ENCODE peak calls at places on chromosome 13, in nine cellular contexts. P, K, S, E, Y, R, Q, U and X are unnamed samples.

GRCh38 chr13:111219306-111219705 is 101.1 kb upstream of the TEX29 start:
- DNase-seq in P (peak), K (no peak), S (no peak), E (peak), Y (no peak), R (no peak), Q (peak), U (no peak), X (no peak)

GRCh38 chr13:109273326-109273751 is 513.0 kb downstream of the IRS2 start:
- DNase-seq in P (no peak), K (no peak), S (no peak), E (no peak), Y (no peak), R (no peak), Q (peak), U (peak), X (no peak)

GRCh38 chr13:98521876-98522275 is 55.0 kb downstream of the STK24 start:
- DNase-seq in P (no peak), K (no peak), S (no peak), E (no peak), Y (no peak), R (no peak), Q (no peak), U (no peak), X (no peak)

GRCh38 chr13:35468195-35468594 is 8.3 kb downstream of the MAB21L1 start:
- DNase-seq in P (no peak), K (no peak), S (no peak), E (no peak), Y (no peak), R (no peak), Q (peak), U (no peak), X (no peak)

GRCh38 chr13:76048675-76049396 is 412.7 kb downstream of the LMO7 start:
- DNase-seq in P (peak), K (no peak), S (no peak), E (no peak), Y (no peak), R (no peak), Q (no peak), U (no peak), X (no peak)

GRCh38 chr13:106036870-106037269 is 498.6 kb downstream of the EFNB2 start:
- DNase-seq in P (no peak), K (no peak), S (no peak), E (no peak), Y (no peak), R (peak), Q (no peak), U (no peak), X (no peak)

GRCh38 chr13:41654800-41655199 is 197.4 kb downstream of the RGCC start:
- DNase-seq in P (no peak), K (no peak), S (no peak), E (no peak), Y (no peak), R (no peak), Q (no peak), U (no peak), X (no peak)

GRCh38 chr13:103403148-103403740 is 337.0 kb upstream of the SLC10A2 start:
- DNase-seq in P (no peak), K (no peak), S (no peak), E (no peak), Y (no peak), R (no peak), Q (no peak), U (no peak), X (no peak)

GRCh38 chr13:32443111-32443510 is 15.2 kb upstream of the N4BP2L1 start:
- DNase-seq in P (no peak), K (no peak), S (no peak), E (no peak), Y (peak), R (no peak), Q (peak), U (peak), X (no peak)

GRCh38 chr13:38262211-38262610 is 87.4 kb upstream of the UFM1 start:
- DNase-seq in P (no peak), K (no peak), S (no peak), E (no peak), Y (no peak), R (no peak), Q (peak), U (no peak), X (peak)

GRCh38 chr13:91398413-91399188 is at the start of gene GPC5:
- DNase-seq in P (peak), K (no peak), S (peak), E (no peak), Y (peak), R (peak), Q (peak), U (peak), X (no peak)

GRCh38 chr13:60396783-60397692 is at the start of gene TDRD3:
- DNase-seq in P (peak), K (peak), S (peak), E (peak), Y (peak), R (peak), Q (peak), U (peak), X (peak)

GRCh38 chr13:95921485-95921884 is 131.7 kb downstream of the UGGT2 start:
- DNase-seq in P (no peak), K (no peak), S (no peak), E (peak), Y (no peak), R (no peak), Q (peak), U (no peak), X (no peak)

GRCh38 chr13:95552539-95553270 is at the start of gene CLDN10:
- DNase-seq in P (peak), K (no peak), S (no peak), E (no peak), Y (peak), R (no peak), Q (no peak), U (no peak), X (no peak)

GRCh38 chr13:25170554-25171107 is 1.5 kb downstream of the AMER2 start:
- DNase-seq in P (no peak), K (no peak), S (no peak), E (no peak), Y (peak), R (no peak), Q (no peak), U (no peak), X (no peak)

GRCh38 chr13:109326601-109327000 is 459.8 kb downstream of the IRS2 start:
- DNase-seq in P (no peak), K (peak), S (no peak), E (no peak), Y (no peak), R (no peak), Q (no peak), U (no peak), X (no peak)

GRCh38 chr13:95201814-95202521 is 99.3 kb downstream of the ABCC4 start:
- DNase-seq in P (no peak), K (no peak), S (no peak), E (no peak), Y (no peak), R (no peak), Q (peak), U (peak), X (no peak)

GRCh38 chr13:75225288-75225687 is 256.7 kb downstream of the TBC1D4 start:
- DNase-seq in P (no peak), K (no peak), S (no peak), E (no peak), Y (no peak), R (no peak), Q (no peak), U (no peak), X (no peak)

GRCh38 chr13:58855283-58855682 is 1223.7 kb downstream of the PCDH17 start:
- DNase-seq in P (no peak), K (no peak), S (no peak), E (peak), Y (no peak), R (no peak), Q (peak), U (no peak), X (no peak)

GRCh38 chr13:46605089-46605488 is 52.1 kb downstream of the LRCH1 start:
- DNase-seq in P (peak), K (no peak), S (no peak), E (no peak), Y (no peak), R (no peak), Q (no peak), U (peak), X (no peak)

GRCh38 chr13:46604226-46604968 is 51.4 kb downstream of the LRCH1 start:
- DNase-seq in P (no peak), K (no peak), S (no peak), E (no peak), Y (no peak), R (no peak), Q (no peak), U (no peak), X (no peak)

GRCh38 chr13:46600943-46601311 is 48.0 kb downstream of the LRCH1 start:
- DNase-seq in P (no peak), K (no peak), S (no peak), E (no peak), Y (no peak), R (no peak), Q (no peak), U (no peak), X (no peak)

GRCh38 chr13:46602531-46602930 is 49.6 kb downstream of the LRCH1 start:
- DNase-seq in P (no peak), K (no peak), S (no peak), E (no peak), Y (no peak), R (no peak), Q (no peak), U (no peak), X (no peak)

DNA sequence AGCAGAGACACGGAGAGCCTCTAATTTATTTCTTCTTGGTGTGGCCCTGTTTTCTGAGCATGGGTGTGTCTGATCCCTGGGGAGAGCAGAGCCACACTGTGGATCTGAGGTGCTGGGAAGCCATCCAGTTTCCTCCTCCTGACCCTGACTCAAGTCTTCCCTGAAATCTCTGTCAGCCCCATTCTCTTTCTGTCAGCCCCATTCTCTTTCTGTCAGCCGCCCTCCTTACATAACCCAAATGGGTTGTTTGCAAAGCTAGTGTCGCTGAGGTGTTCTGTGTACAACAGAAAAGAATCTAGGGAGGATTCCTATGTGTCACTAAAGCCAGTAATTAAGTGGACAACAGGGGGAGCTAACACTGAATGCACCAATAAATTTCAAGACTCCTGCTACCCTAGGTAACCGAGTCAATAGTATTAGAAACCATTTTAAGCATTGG is 50.2 kb downstream of the LRCH1 start:
- DNase-seq in P (no peak), K (no peak), S (no peak), E (no peak), Y (no peak), R (no peak), Q (peak), U (peak), X (no peak)
- TF ChIP-seq CTCF in P (no peak), K (no peak), S (no peak), E (peak), Y (peak), R (peak), Q (peak), U (peak), X (peak)

GRCh38 chr13:53201454-53202225 is 173.0 kb downstream of the OLFM4 start:
- DNase-seq in P (peak), K (no peak), S (no peak), E (no peak), Y (peak), R (peak), Q (no peak), U (no peak), X (no peak)

GRCh38 chr13:53204598-53204997 is 176.0 kb downstream of the OLFM4 start:
- DNase-seq in P (no peak), K (no peak), S (no peak), E (no peak), Y (no peak), R (no peak), Q (no peak), U (no peak), X (no peak)

GRCh38 chr13:53200498-53201453 is 172.2 kb downstream of the OLFM4 start:
- DNase-seq in P (peak), K (peak), S (no peak), E (no peak), Y (peak), R (peak), Q (peak), U (no peak), X (no peak)

GRCh38 chr13:53206455-53206854 is 177.8 kb downstream of the OLFM4 start:
- DNase-seq in P (no peak), K (no peak), S (no peak), E (no peak), Y (no peak), R (no peak), Q (no peak), U (no peak), X (no peak)
- TF ChIP-seq CTCF in P (no peak), K (no peak), S (no peak), E (peak), Y (peak), R (peak), Q (peak), U (peak), X (peak)

GRCh38 chr13:20058476-20058875 is 99.9 kb downstream of the ZMYM2 start:
- DNase-seq in P (no peak), K (no peak), S (no peak), E (no peak), Y (no peak), R (no peak), Q (no peak), U (no peak), X (no peak)

GRCh38 chr13:20057214-20057613 is 98.7 kb downstream of the ZMYM2 start:
- DNase-seq in P (no peak), K (no peak), S (no peak), E (no peak), Y (no peak), R (no peak), Q (no peak), U (no peak), X (no peak)

GRCh38 chr13:20054586-20054985 is 96.1 kb downstream of the ZMYM2 start:
- DNase-seq in P (no peak), K (no peak), S (no peak), E (no peak), Y (no peak), R (no peak), Q (no peak), U (no peak), X (no peak)

GRCh38 chr13:20053891-20054290 is 95.4 kb downstream of the ZMYM2 start:
- DNase-seq in P (no peak), K (no peak), S (no peak), E (no peak), Y (no peak), R (no peak), Q (no peak), U (no peak), X (no peak)

DNA sequence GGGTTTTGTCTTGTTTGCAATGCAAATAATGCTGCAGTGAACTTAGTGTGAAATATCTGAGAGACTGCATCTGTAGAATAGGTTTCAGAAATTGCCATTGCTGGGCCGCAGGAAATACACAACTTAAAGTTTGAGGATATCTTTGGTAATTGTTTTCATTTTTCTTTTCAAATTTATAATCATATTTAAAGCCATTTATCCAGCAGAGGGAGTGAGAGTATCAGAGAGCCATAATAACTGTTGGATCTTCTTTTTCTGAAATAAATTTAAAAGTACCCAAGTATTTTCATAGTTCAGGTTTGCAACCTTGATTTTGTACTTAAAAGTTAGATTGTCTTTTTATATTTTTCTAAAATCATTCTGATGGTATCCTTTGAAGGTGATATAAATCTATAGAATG is 99.4 kb downstream of the ZMYM2 start:
- DNase-seq in P (no peak), K (no peak), S (no peak), E (no peak), Y (no peak), R (no peak), Q (no peak), U (no peak), X (no peak)
- TF ChIP-seq CTCF in P (no peak), K (no peak), S (no peak), E (no peak), Y (no peak), R (no peak), Q (no peak), U (no peak), X (no peak)

DNA sequence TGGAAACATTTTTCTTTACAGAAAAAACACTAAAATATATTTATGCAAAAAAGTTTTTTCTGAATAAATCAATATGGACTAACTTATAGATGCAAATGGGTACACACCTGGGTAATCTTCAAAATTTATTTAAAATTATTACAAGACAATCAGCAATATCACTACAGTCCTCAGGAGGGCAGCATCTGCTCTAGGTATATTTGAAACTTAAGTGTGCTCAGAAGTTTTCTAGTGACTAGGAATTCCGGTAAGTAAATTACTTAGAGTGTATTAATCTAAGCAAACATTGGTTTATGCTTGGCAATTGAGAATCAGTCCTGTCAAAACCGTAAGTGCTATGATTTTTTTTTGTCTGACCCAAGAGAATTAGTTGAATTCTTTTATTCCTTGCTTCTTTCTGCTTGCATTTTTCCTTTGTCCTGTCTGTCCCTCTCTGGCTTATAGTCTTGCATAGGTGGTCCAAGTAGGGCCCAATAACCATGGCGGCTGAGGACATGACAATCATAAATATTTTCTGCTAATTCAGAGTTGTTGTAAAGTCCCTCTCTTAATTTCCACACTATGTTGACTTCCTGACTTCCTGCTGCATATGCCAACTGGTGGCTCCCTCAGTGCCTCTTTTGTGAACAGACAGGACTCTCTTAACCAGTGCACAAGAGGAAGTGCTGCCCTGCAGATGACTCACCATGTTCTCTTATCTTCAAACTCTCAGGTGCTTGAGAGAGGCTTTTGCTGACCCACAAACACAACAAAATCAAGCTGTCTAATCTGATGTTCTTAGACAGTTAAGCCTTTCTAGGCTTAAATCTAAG is 82.2 kb downstream of the SLAIN1 start:
- DNase-seq in P (peak), K (no peak), S (no peak), E (peak), Y (peak), R (no peak), Q (peak), U (peak), X (peak)
- TF ChIP-seq CTCF in P (peak), K (peak), S (peak), E (peak), Y (peak), R (peak), Q (peak), U (peak), X (peak)

GRCh38 chr13:50577806-50578205 is 265.7 kb downstream of the DLEU7 start:
- DNase-seq in P (no peak), K (no peak), S (no peak), E (no peak), Y (no peak), R (no peak), Q (no peak), U (no peak), X (no peak)

GRCh38 chr13:50576156-50576555 is 267.3 kb downstream of the DLEU7 start:
- DNase-seq in P (peak), K (peak), S (no peak), E (no peak), Y (no peak), R (no peak), Q (no peak), U (no peak), X (no peak)

GRCh38 chr13:50573046-50573445 is 270.4 kb downstream of the DLEU7 start:
- DNase-seq in P (no peak), K (no peak), S (no peak), E (no peak), Y (no peak), R (no peak), Q (no peak), U (no peak), X (no peak)

GRCh38 chr13:50574731-50575130 is 268.8 kb downstream of the DLEU7 start:
- DNase-seq in P (no peak), K (peak), S (no peak), E (peak), Y (no peak), R (no peak), Q (peak), U (no peak), X (no peak)

DNA sequence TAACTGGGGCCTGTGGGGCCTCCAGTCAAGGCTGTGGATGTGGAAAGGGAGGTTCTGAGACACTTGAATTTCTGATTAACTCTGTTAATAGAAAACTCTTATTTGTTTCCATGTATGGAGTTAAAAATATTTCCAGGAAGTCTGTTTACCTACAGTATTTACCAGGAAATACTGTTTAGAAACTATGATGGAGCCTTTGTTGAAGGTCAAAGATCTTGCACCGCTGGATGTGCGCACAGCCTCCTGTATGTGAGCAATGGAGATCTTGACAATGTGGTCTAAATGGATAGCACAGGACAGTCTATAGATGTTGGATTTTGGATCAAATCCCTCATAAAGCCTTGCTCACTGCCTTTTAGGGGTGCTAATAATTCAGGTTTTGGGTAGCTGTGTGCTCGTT is 268.4 kb downstream of the DLEU7 start:
- DNase-seq in P (no peak), K (no peak), S (no peak), E (no peak), Y (no peak), R (no peak), Q (no peak), U (no peak), X (no peak)
- TF ChIP-seq CTCF in P (no peak), K (no peak), S (no peak), E (no peak), Y (no peak), R (no peak), Q (no peak), U (no peak), X (no peak)

GRCh38 chr13:97018029-97018819 is 23.9 kb upstream of the OXGR1 start:
- DNase-seq in P (peak), K (no peak), S (peak), E (no peak), Y (peak), R (no peak), Q (peak), U (peak), X (no peak)

GRCh38 chr13:97017322-97017721 is 23.0 kb upstream of the OXGR1 start:
- DNase-seq in P (no peak), K (no peak), S (no peak), E (no peak), Y (no peak), R (no peak), Q (no peak), U (no peak), X (no peak)

GRCh38 chr13:97021241-97021640 is 27.0 kb upstream of the OXGR1 start:
- DNase-seq in P (no peak), K (no peak), S (no peak), E (no peak), Y (no peak), R (no peak), Q (no peak), U (peak), X (no peak)

GRCh38 chr13:97020194-97020593 is 25.9 kb upstream of the OXGR1 start:
- DNase-seq in P (no peak), K (no peak), S (no peak), E (no peak), Y (no peak), R (no peak), Q (no peak), U (no peak), X (no peak)

DNA sequence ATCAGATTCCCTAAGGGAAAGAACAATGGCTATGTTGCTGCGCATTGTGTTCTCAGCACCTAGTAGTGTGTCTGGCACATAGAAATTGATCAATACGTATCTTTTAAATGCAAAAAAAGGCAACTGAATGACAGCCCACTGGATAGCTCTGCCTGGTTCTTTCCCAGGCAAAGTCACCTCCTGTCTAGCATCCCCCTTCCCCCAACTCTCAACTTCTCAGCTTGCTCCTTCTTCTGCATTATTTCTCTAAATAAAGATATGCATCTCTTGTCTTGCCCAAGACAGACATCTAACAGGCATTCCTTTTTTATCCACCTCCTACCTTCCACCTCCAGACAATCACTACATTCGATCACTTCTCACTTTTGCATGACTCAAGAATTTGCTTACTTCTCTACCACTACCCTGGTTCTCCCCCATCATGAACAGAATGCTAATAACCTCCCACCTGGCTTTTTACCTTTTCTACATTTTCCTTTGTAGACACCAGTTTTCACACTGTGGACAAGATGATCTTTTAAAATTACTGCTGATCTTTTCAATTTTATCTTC is 26.5 kb upstream of the OXGR1 start:
- DNase-seq in P (no peak), K (no peak), S (no peak), E (no peak), Y (no peak), R (no peak), Q (no peak), U (no peak), X (no peak)
- TF ChIP-seq CTCF in P (no peak), K (no peak), S (no peak), E (no peak), Y (no peak), R (no peak), Q (no peak), U (no peak), X (no peak)